ENCODE peak calls at places on chromosomes 5 and 9, in five cellular contexts. One of them, this sample, is unnamed.

GRCh38 chr5:20286512-20286911 is 298.5 kb upstream of the CDH18 start:
- DNase-seq in substantia nigra: no peak
- DNase-seq in uterus: no peak
- DNase-seq in right atrium auricular region: no peak
- DNase-seq in tibial nerve: no peak
- DNase-seq in this sample: no peak

GRCh38 chr5:59034498-59035186 is 451.8 kb downstream of the RAB3C start:
- DNase-seq in substantia nigra: no peak
- DNase-seq in uterus: no peak
- DNase-seq in right atrium auricular region: no peak
- DNase-seq in tibial nerve: no peak
- DNase-seq in this sample: no peak

GRCh38 chr9:121298016-121298538 is 30.1 kb downstream of the GSN start:
- DNase-seq in substantia nigra: no peak
- DNase-seq in uterus: no peak
- DNase-seq in right atrium auricular region: no peak
- DNase-seq in tibial nerve: peak; percentile 11
- DNase-seq in this sample: no peak

GRCh38 chr5:1412163-1412562 is 33.1 kb downstream of the SLC6A3 start:
- DNase-seq in substantia nigra: no peak
- DNase-seq in uterus: no peak
- DNase-seq in right atrium auricular region: no peak
- DNase-seq in tibial nerve: no peak
- DNase-seq in this sample: no peak

GRCh38 chr9:111985315-111985714 is 88.7 kb downstream of the UGCG start:
- DNase-seq in substantia nigra: no peak
- DNase-seq in uterus: no peak
- DNase-seq in right atrium auricular region: no peak
- DNase-seq in tibial nerve: no peak
- DNase-seq in this sample: no peak

GRCh38 chr5:54644226-54644625 is 126.7 kb downstream of the SNX18 start:
- DNase-seq in substantia nigra: no peak
- DNase-seq in uterus: no peak
- DNase-seq in right atrium auricular region: no peak
- DNase-seq in tibial nerve: no peak
- DNase-seq in this sample: no peak

GRCh38 chr5:10857333-10857723 is 96.3 kb upstream of the DAP start:
- DNase-seq in substantia nigra: no peak
- DNase-seq in uterus: no peak
- DNase-seq in right atrium auricular region: no peak
- DNase-seq in tibial nerve: no peak
- DNase-seq in this sample: peak; percentile 39

GRCh38 chr9:115997923-115998322 is 155.7 kb upstream of the PAPPA start:
- DNase-seq in substantia nigra: no peak
- DNase-seq in uterus: peak; percentile 58
- DNase-seq in right atrium auricular region: no peak
- DNase-seq in tibial nerve: no peak
- DNase-seq in this sample: no peak

GRCh38 chr9:111429175-111429574 is 55.0 kb downstream of the ECPAS start:
- DNase-seq in substantia nigra: no peak
- DNase-seq in uterus: no peak
- DNase-seq in right atrium auricular region: no peak
- DNase-seq in tibial nerve: no peak
- DNase-seq in this sample: no peak

GRCh38 chr9:911003-911402 is 65.5 kb upstream of the DMRT3 start:
- DNase-seq in substantia nigra: no peak
- DNase-seq in uterus: no peak
- DNase-seq in right atrium auricular region: no peak
- DNase-seq in tibial nerve: no peak
- DNase-seq in this sample: no peak

GRCh38 chr5:142319105-142319504 is 5.7 kb downstream of the SPRY4 start:
- DNase-seq in substantia nigra: no peak
- DNase-seq in uterus: no peak
- DNase-seq in right atrium auricular region: no peak
- DNase-seq in tibial nerve: no peak
- DNase-seq in this sample: no peak

DNA sequence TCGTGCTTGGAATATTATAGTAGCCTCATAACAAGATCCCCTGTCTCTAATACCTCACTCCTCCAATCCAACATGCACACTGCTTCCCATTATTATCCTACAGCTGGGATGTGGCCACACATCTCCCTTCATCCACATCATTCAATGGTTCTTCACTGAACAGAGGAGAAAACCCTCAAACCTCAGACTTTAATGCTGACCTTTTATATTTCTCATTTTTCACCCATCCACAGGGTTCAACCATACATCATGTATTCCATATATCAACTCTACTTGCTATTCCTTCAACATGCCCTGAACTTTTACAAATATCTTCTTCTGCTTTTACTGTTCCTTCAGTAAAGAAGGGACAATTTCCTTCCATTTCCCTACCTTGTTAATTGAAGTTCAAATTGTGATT is 396.8 kb downstream of the TLE4 start:
- DNase-seq in substantia nigra: no peak
- DNase-seq in uterus: no peak
- DNase-seq in right atrium auricular region: no peak
- DNase-seq in tibial nerve: no peak
- DNase-seq in this sample: no peak
- H3K27ac ChIP-seq in substantia nigra: no peak overlapping the region
- H3K27ac ChIP-seq in uterus: no peak overlapping the region
- H3K27ac ChIP-seq in right atrium auricular region: no peak overlapping the region
- H3K27ac ChIP-seq in tibial nerve: no peak overlapping the region
- H3K27ac ChIP-seq in this sample: no peak overlapping the region

GRCh38 chr5:169300468-169301385 is at the start of gene SLIT3:
- DNase-seq in substantia nigra: peak; percentile 18
- DNase-seq in uterus: peak; percentile 85
- DNase-seq in right atrium auricular region: peak; percentile 86
- DNase-seq in tibial nerve: peak; percentile 35
- DNase-seq in this sample: no peak
- H3K27ac ChIP-seq in substantia nigra: no peak within 1 kb of the TSS
- H3K27ac ChIP-seq in uterus: peak within 1 kb of the TSS; percentile 76
- H3K27ac ChIP-seq in right atrium auricular region: peak within 1 kb of the TSS; percentile 57
- H3K27ac ChIP-seq in tibial nerve: peak within 1 kb of the TSS; percentile 64
- H3K27ac ChIP-seq in this sample: peak within 1 kb of the TSS; percentile 85

GRCh38 chr5:57857696-57858095 is 375.1 kb upstream of the ACTBL2 start:
- DNase-seq in substantia nigra: no peak
- DNase-seq in uterus: no peak
- DNase-seq in right atrium auricular region: no peak
- DNase-seq in tibial nerve: no peak
- DNase-seq in this sample: no peak

GRCh38 chr5:57859626-57860025 is 377.0 kb upstream of the ACTBL2 start:
- DNase-seq in substantia nigra: no peak
- DNase-seq in uterus: no peak
- DNase-seq in right atrium auricular region: no peak
- DNase-seq in tibial nerve: no peak
- DNase-seq in this sample: no peak

GRCh38 chr5:57858905-57859304 is 376.3 kb upstream of the ACTBL2 start:
- DNase-seq in substantia nigra: no peak
- DNase-seq in uterus: no peak
- DNase-seq in right atrium auricular region: no peak
- DNase-seq in tibial nerve: no peak
- DNase-seq in this sample: no peak

GRCh38 chr5:57863661-57864060 is 381.1 kb upstream of the ACTBL2 start:
- DNase-seq in substantia nigra: no peak
- DNase-seq in uterus: no peak
- DNase-seq in right atrium auricular region: no peak
- DNase-seq in tibial nerve: no peak
- DNase-seq in this sample: no peak

GRCh38 chr5:57862471-57863282 is 380.1 kb upstream of the ACTBL2 start:
- DNase-seq in substantia nigra: no peak
- DNase-seq in uterus: no peak
- DNase-seq in right atrium auricular region: no peak
- DNase-seq in tibial nerve: no peak
- DNase-seq in this sample: no peak
- H3K27ac ChIP-seq in substantia nigra: no peak overlapping the region
- H3K27ac ChIP-seq in uterus: no peak overlapping the region
- H3K27ac ChIP-seq in right atrium auricular region: peak overlapping the region; percentile 9
- H3K27ac ChIP-seq in tibial nerve: no peak overlapping the region
- H3K27ac ChIP-seq in this sample: no peak overlapping the region

DNA sequence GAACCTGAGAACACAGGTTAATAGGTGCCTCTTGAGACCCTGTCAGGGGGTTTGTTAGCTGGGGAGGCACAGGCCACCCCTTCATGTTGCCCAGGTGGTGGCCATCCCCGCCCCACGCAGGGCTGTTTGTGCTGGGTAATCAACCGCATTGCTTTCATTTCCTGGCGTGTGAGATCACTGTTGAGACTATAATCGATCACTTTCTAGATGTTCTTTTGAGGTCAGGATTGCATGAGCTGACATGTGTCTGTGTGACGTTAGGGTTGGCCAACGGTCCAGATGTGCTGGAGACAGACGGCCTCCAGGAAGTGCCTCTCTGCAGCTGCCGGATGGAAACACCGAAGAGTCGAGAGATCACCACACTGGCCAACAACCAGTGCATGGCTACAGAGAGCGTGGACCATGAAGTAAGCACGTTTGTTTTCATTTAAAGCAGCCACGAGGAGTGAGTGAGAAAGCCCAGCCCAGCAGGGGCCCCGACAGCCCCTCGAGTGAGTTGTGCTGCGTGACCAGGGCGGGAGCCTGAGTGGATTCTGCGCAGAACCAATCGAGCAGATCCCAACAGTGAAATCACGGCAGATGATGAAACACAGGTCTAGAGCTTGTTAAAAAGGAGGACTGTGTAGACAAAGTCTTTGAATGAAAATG is 115.0 kb upstream of the CACNA1B start:
- DNase-seq in substantia nigra: no peak
- DNase-seq in uterus: no peak
- DNase-seq in right atrium auricular region: no peak
- DNase-seq in tibial nerve: no peak
- DNase-seq in this sample: no peak
- H3K27ac ChIP-seq in substantia nigra: no peak overlapping the region
- H3K27ac ChIP-seq in uterus: no peak overlapping the region
- H3K27ac ChIP-seq in right atrium auricular region: no peak overlapping the region
- H3K27ac ChIP-seq in tibial nerve: no peak overlapping the region
- H3K27ac ChIP-seq in this sample: no peak overlapping the region

This sample was measured in upper lobe of left lung.